ENCODE peak calls at places on chromosomes 16 and 17, in eight cellular contexts. M, X, W, K, O, U, L and S are unnamed samples.

GRCh38 chr17:3773511-3773910 is 27.5 kb downstream of the ITGAE start:
- DNase-seq in M (peak; percentile 74), X (no peak), W (no peak), K (no peak), O (no peak), U (no peak), L (no peak), S (no peak)

GRCh38 chr16:2147981-2148671 is at the start of gene RAB26:
- DNase-seq in M (peak; percentile 33), X (peak; percentile 93), W (peak; percentile 84), K (peak; percentile 93), O (peak; percentile 83), U (peak; percentile 91), L (peak; percentile 93), S (peak; percentile 90)

GRCh38 chr17:74417178-74418045 is 14.5 kb upstream of the GPRC5C start:
- DNase-seq in M (no peak), X (no peak), W (no peak), K (no peak), O (no peak), U (peak; percentile 55), L (no peak), S (peak; percentile 74)

GRCh38 chr17:45320931-45321461 is 4.2 kb upstream of the MAP3K14 start:
- DNase-seq in M (peak; percentile 97), X (no peak), W (no peak), K (no peak), O (no peak), U (no peak), L (no peak), S (no peak)

GRCh38 chr17:47717845-47718621 is 15.0 kb upstream of the TBX21 start:
- DNase-seq in M (no peak), X (no peak), W (no peak), K (no peak), O (no peak), U (no peak), L (no peak), S (no peak)

GRCh38 chr17:77423589-77424451 is 283.1 kb downstream of the SEC14L1 start:
- DNase-seq in M (peak; percentile 98), X (no peak), W (peak; percentile 92), K (peak; percentile 92), O (peak; percentile 89), U (peak; percentile 77), L (no peak), S (no peak)

GRCh38 chr17:2637422-2637821 is 44.0 kb downstream of the PAFAH1B1 start:
- DNase-seq in M (no peak), X (no peak), W (no peak), K (no peak), O (no peak), U (no peak), L (no peak), S (no peak)

GRCh38 chr17:15268465-15268864 is 3.3 kb upstream of the PMP22 start:
- DNase-seq in M (peak; percentile 51), X (no peak), W (no peak), K (peak; percentile 52), O (peak; percentile 29), U (no peak), L (peak; percentile 24), S (no peak)

DNA sequence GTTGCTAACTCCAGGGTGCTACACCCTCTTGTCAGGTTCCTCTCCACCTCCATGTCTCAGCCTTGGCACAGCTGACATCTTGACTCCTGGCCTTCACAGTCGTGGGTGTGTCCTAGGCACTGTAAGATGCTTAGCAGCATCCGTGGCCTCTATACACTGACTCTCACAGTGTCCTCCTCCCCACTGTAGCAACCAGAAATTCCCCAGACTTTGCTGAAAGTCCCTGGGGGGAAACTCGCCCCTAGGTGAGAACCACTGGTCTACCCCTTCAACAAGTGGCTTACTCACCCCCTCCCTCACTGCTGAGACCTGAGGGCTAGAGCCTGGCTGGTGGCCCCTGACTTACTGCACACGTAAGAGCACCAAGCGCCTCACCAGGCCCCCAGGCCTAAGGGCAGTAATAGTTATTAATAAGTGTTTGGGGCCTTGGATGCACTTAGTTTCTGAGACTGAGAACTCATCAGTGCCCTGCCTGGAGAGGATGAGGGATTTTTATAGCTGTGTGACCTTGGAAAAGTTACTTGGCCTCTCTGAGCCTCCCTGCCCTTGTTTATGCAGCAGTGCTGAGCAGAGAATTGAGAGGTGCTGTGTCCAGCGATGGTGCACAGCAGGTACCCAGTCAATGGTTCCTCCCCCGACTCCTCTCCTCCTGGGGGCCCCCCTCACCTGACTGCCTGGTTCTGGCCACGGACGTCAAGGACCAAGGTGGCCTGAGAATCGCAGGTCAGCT is 67.1 kb downstream of the RMI2 start:
- DNase-seq in M (no peak), X (no peak), W (no peak), K (no peak), O (no peak), U (no peak), L (no peak), S (no peak)
- H3K27ac ChIP-seq in M (no peak overlapping the region), X (no peak overlapping the region), W (no peak overlapping the region), K (no peak overlapping the region), O (no peak overlapping the region), U (no peak overlapping the region), L (no peak overlapping the region), S (no peak overlapping the region)

GRCh38 chr16:48269011-48269410 is 21.7 kb upstream of the ABCC11 start:
- DNase-seq in M (no peak), X (no peak), W (no peak), K (no peak), O (no peak), U (no peak), L (no peak), S (no peak)
- H3K36me3 ChIP-seq in M (peaks cover 15% of the 10 kb centered on the region), X (peaks cover 64% of the 10 kb centered on the region), W (no peaks in the 10 kb centered on the region), K (peaks cover 6% of the 10 kb centered on the region), O (peaks cover 57% of the 10 kb centered on the region), U (peaks cover 35% of the 10 kb centered on the region), L (peaks cover 45% of the 10 kb centered on the region), S (peaks cover 20% of the 10 kb centered on the region)

DNA sequence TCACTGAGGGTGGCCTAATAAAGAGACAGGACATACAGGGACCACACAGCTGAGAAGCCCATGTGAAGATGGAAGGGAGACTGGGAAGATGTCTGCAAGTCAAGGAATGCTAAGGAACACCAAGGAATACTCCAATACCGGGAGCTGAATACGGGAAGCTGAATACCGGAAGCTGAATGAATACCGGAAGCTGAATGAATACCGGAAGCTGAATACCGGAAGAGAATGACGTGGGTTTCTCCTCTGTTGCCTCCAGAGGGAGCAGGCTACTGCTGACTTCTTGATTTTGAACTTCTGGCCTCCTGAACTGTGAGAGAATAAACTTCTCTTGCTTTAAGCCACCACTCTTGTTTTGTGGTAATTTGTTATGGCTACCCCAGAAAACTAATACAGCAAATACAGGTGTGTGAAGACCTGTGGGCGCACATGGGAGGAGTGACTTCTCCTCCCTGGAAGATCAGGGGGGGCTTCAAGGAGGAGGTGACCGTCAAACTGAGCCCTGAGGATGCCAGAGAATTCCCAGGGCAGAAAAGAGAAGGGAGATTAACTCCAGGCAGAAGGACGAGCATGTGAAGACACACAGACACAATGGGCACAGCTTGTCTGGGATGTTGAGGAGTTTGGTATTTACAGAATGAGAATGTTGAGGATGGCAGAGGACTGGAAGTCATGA is 259.9 kb downstream of the IRF8 start:
- DNase-seq in M (peak; percentile 36), X (no peak), W (no peak), K (no peak), O (no peak), U (no peak), L (no peak), S (no peak)
- TF ChIP-seq CTCF in M (peak; percentile 41), X (no peak), W (no peak), K (no peak), O (no peak), U (no peak), L (peak; percentile 64), S (no peak)

DNA sequence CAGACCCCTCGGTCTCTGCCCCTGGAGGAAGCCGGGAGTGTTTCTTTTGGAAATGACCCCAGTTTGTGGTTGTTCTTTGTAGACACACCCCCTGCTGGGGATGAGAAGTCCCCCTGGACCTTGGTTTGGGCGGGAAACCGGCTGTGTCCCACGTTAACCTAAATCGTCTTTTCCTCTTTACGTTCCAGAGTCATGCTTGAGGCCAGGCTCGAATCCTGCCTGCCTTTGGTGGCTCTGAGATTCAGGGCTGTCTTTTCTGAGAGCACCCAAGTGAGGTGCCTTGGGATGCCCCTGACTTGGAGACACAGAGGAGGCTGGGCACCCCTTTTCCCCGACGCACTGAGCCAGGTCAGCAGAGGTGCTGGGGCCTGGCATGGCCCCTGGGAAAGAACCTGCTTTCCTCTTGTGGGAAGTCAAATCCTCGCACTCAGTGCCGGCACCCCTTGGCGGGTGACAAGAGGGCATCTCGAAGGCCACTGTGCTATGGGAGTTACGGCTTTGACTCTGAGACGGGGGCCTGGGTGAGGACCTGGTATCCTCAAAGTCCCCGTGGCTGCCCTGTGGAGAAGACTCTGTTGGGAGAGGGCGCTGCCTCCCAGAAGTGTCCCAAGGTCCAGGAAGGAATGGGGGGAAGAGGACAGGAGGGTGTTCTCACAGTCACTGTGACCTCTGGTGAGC is 116.8 kb downstream of the METRNL start:
- DNase-seq in M (peak; percentile 30), X (peak; percentile 62), W (peak; percentile 37), K (peak; percentile 33), O (peak; percentile 17), U (no peak), L (no peak), S (no peak)
- H3K27ac ChIP-seq in M (no peak overlapping the region), X (no peak overlapping the region), W (no peak overlapping the region), K (no peak overlapping the region), O (peak overlapping the region; percentile 62), U (no peak overlapping the region), L (no peak overlapping the region), S (no peak overlapping the region)